ENCODE peak calls at places on chromosomes 1 and 21, in seven cellular contexts. V, B, Z, A, X, S and D are unnamed samples. For H3K27me3, the result is how much of the 10 kb centered on the place peaks cover.

GRCh38 chr1:79235221-79236002 is 228.9 kb upstream of the ADGRL4 start:
- DNase-seq in A (no peak), Z (no peak), X (no peak), B (no peak), S (no peak), V (no peak), D (no peak)

GRCh38 chr1:229059671-229060079 is 211.2 kb upstream of the RAB4A start:
- DNase-seq in A (no peak), V (no peak), X (no peak), S (no peak), Z (peak), B (no peak), D (no peak)

GRCh38 chr1:171219751-171220385 is 28.4 kb upstream of the FMO1 start:
- DNase-seq in A (peak), V (no peak), X (no peak), B (no peak), S (no peak), Z (no peak), D (peak)

GRCh38 chr1:175865041-175865766 is 121.8 kb upstream of the TNR start:
- DNase-seq in S (no peak), Z (no peak), X (no peak), A (no peak), B (no peak), V (no peak), D (no peak)

GRCh38 chr1:174931214-174931613 is 68.5 kb upstream of the CACYBP start:
- DNase-seq in S (no peak), B (no peak), X (no peak), Z (no peak), A (no peak), V (no peak), D (peak)

GRCh38 chr1:154934358-154934948 is 2.1 kb downstream of the PMVK start:
- DNase-seq in Z (no peak), S (no peak), X (no peak), B (no peak), A (no peak), V (no peak), D (no peak)

GRCh38 chr21:44415073-44416025 is 40.0 kb upstream of the LRRC3 start:
- DNase-seq in B (no peak), A (no peak), Z (no peak), X (no peak), V (no peak), S (no peak), D (no peak)

GRCh38 chr1:61224609-61225008 is 142.2 kb downstream of the NFIA start:
- DNase-seq in X (peak), Z (no peak), V (no peak), A (no peak), B (no peak), S (no peak), D (no peak)

GRCh38 chr1:219324629-219325367 is 151.1 kb downstream of the LYPLAL1 start:
- DNase-seq in V (no peak), Z (no peak), S (peak), X (no peak), A (peak), B (no peak), D (peak)

GRCh38 chr1:153150846-153151245 is at the start of gene SPRR2G:
- DNase-seq in S (no peak), X (no peak), B (no peak), Z (no peak), A (no peak), V (no peak), D (no peak)

DNA sequence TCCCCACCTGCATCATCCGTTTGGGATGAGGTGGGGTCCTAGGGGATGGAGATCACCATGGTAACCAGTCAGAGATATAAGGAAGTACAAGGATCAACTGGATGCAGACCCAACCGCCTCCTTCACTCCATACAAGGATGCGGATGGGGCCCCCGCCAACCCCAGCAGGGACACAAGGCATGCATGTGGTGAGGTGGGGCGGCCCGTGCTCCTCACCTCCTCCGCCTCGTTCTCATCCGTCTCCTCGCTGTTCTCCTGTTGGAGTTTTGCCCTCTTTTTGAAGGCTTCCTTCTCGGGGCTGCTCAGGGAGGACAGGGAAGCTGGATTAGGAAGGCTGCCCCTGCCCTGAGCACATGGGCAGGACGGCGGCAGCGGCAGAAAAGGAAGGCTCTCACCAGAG is 23.8 kb downstream of the KIF21B start:
- DNase-seq in Z (no peak), S (no peak), V (no peak), B (no peak), X (no peak), A (no peak), D (no peak)
- H3K27me3 ChIP-seq in Z (under half), S (under half), V (under half), B (under half), X (under half), A (under half), D (under half)

GRCh38 chr1:89201489-89201794 is 2.7 kb upstream of the GBP4 start:
- DNase-seq in S (no peak), A (no peak), Z (no peak), X (no peak), V (no peak), B (no peak), D (no peak)

GRCh38 chr1:89200668-89201488 is 2.1 kb upstream of the GBP4 start:
- DNase-seq in V (no peak), B (no peak), Z (no peak), X (no peak), S (no peak), A (no peak), D (no peak)

GRCh38 chr1:89199515-89199914 is 773 bp upstream of the GBP4 start:
- DNase-seq in S (no peak), B (no peak), X (no peak), Z (no peak), V (no peak), A (no peak), D (no peak)

GRCh38 chr1:89198081-89198480 is 661 bp downstream of the GBP4 start:
- DNase-seq in X (no peak), S (no peak), A (no peak), V (no peak), B (no peak), Z (no peak), D (no peak)

DNA sequence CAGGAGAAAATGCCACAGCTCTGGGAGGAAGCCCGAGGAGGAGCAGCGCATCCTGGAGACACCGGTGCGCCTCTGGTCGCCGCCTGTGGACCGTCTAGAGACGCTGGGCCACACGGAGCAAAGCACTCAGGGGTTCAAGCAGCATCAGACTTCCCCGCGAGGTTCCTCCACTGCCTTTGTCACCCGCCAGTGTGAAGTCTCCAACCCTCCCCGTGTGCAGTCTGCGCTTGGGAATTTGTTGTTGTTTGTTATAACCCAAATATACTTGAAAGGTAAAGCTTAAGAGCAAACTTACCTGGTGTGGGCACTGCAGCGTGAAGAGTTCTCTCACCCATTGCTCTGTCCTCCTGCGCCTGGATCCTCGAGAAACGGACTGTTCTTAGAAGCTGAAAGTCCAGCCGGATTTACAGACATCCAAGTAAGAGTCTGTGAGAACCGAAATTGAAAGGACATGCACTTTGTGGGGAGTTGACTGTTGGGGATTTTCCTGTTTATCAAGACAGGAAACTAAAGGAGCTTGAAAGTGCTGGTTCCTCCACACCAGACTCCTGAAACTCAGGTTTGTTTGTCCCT is at the start of gene GBP4:
- DNase-seq in A (no peak), X (peak), S (no peak), B (peak), V (peak), Z (peak), D (no peak)
- H3K27ac ChIP-seq in A (no peak), X (peak), S (no peak), B (peak), V (peak), Z (peak), D (no peak)

DNA sequence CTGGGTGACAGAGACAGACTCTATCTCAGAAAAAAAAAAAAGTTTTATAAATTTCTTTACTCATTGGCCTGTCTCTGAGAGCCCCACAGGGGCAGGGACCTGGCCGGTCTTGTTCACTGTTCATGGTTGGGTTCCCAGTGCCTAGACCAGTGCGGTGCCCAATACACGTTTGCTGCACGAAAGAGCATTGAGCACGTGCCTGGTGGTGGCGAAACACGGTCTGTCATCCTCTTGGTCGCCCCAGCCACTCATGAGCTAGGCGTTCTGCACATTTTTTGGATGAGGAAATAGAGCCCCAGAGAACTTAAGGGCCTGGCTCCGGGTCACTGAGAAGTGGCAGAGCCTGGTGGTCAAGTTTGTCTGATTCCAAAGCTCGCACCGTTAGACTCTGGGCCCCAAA is 18.7 kb upstream of the EPHA8 start:
- DNase-seq in B (no peak), V (no peak), X (no peak), Z (no peak), A (no peak), S (no peak), D (no peak)
- H3K27me3 ChIP-seq in B (under half), V (under half), X (under half), Z (under half), A (under half), S (under half), D (half or more)

GRCh38 chr1:147169840-147170674 is 2.2 kb downstream of the PRKAB2 start:
- DNase-seq in A (no peak), Z (no peak), X (no peak), B (no peak), V (no peak), S (no peak), D (no peak)

GRCh38 chr1:147168626-147169058 is 3.6 kb downstream of the PRKAB2 start:
- DNase-seq in Z (peak), V (peak), S (no peak), A (peak), B (no peak), X (no peak), D (peak)

GRCh38 chr1:147169171-147169570 is 3.1 kb downstream of the PRKAB2 start:
- DNase-seq in B (no peak), X (no peak), A (no peak), V (no peak), Z (no peak), S (no peak), D (no peak)

GRCh38 chr1:147171399-147172167 is 687 bp downstream of the PRKAB2 start:
- DNase-seq in Z (no peak), B (no peak), V (no peak), S (no peak), A (peak), X (peak), D (peak)

DNA sequence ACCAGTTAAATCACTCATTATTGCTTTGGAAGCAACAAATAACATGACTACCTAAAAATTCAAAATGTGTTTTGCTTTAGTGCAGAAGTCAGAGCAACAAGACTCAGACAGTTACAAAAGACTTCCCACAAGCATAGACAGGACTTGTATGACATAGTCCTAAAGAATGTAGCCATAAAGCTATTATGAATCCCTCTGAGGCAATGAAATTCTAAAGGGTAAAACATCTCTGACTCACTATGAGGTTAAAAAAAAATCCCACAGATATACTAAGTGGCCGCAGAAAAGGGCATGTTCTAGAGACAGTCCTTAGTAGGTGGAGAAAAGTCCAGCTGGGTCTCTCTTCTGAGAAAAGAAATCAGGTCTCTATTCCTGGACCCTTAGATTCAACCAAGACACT is 4.9 kb downstream of the PRKAB2 start:
- DNase-seq in B (no peak), Z (no peak), S (peak), X (no peak), V (no peak), A (peak), D (peak)
- H3K27ac ChIP-seq in B (no peak), Z (peak), S (peak), X (no peak), V (peak), A (peak), D (peak)

GRCh38 chr1:214740471-214740870 is 137.5 kb downstream of the CENPF start:
- DNase-seq in S (no peak), A (no peak), B (no peak), V (no peak), X (no peak), Z (no peak), D (no peak)
- H3K27me3 ChIP-seq in S (under half), A (under half), B (under half), V (under half), X (under half), Z (under half), D (under half)

GRCh38 chr1:25504706-25505560 is 38.5 kb upstream of the LDLRAP1 start:
- DNase-seq in B (no peak), S (no peak), X (no peak), Z (no peak), V (no peak), A (no peak), D (no peak)
- H3K27ac ChIP-seq in B (no peak), S (no peak), X (no peak), Z (no peak), V (no peak), A (no peak), D (no peak)